ENCODE peak calls at places on chromosomes 12 and 14, in four cellular contexts. K is Caco-2; R is stimulated activated CD4-positive, alpha-beta T cell treated with anti-CD3 and anti-CD28 coated beads, Interleukin-12 subunit alpha, Interleukin-12 subunit beta, amount 100 ng/mL, for 4 hours; A is kidney glomerular epithelial cell. L is an unnamed sample.

GRCh38 chr14:103727313-103728000 is 11.8 kb downstream of the ZFYVE21 start:
- DNase-seq in K (no peak), R (no peak), A (no peak), L (no peak)

GRCh38 chr14:91405241-91405721 is 12.3 kb downstream of the CCDC88C start:
- DNase-seq in K (no peak), R (peak), A (no peak), L (no peak)

GRCh38 chr12:131366261-131366871 is 344.5 kb upstream of the SFSWAP start:
- DNase-seq in K (no peak), R (no peak), A (peak), L (no peak)

GRCh38 chr12:114783176-114783575 is 99.2 kb upstream of the TBX3 start:
- DNase-seq in K (no peak), R (no peak), A (no peak), L (no peak)

GRCh38 chr12:31029916-31030562 is 43.6 kb upstream of the DDX11 start:
- DNase-seq in K (no peak), R (no peak), A (no peak), L (no peak)

GRCh38 chr14:105015242-105015641 is 5.6 kb downstream of the CDCA4 start:
- DNase-seq in K (no peak), R (no peak), A (no peak), L (no peak)

GRCh38 chr14:55926007-55926406 is 192.2 kb upstream of the PELI2 start:
- DNase-seq in K (no peak), R (no peak), A (no peak), L (no peak)

GRCh38 chr12:133106253-133106652 is 23.8 kb downstream of the ZNF891 start:
- DNase-seq in K (no peak), R (no peak), A (no peak), L (peak)

GRCh38 chr12:25960176-25960575 is 1.7 kb downstream of the RASSF8 start:
- DNase-seq in K (no peak), R (no peak), A (peak), L (peak)

GRCh38 chr12:3205742-3206519 is 128.8 kb downstream of the TSPAN9 start:
- DNase-seq in K (no peak), R (no peak), A (no peak), L (peak)

GRCh38 chr12:125110641-125111360 is 45.6 kb downstream of the AACS start:
- DNase-seq in K (no peak), R (no peak), A (no peak), L (no peak)

GRCh38 chr14:101599234-101599885 is 38.1 kb downstream of the DIO3 start:
- DNase-seq in K (no peak), R (no peak), A (no peak), L (no peak)

GRCh38 chr14:92651106-92651792 is 97.2 kb downstream of the LGMN start:
- DNase-seq in K (no peak), R (peak), A (no peak), L (no peak)